ENCODE peak calls at places on chromosomes 4 and X, in ten cellular contexts. Z is left ventricle myocardium inferior; C is adrenal gland; R is Peyer's patch; M is body of pancreas; S is mammary epithelial cell; H is CD8-positive, alpha-beta T cell; U is keratinocyte; Y is neural progenitor cell; B is left lung. X is an unnamed sample.

GRCh38 chr4:170226288-170226687 is 136.5 kb upstream of the AADAT start:
- DNase-seq in C (no peak), R (no peak), M (no peak), Z (no peak), B (no peak), S (no peak), U (no peak), Y (no peak), H (no peak), X (no peak)

GRCh38 chrX:49001521-49002090 is 458 bp downstream of the GRIPAP1 start:
- DNase-seq in R (no peak), C (peak; percentile 21), Z (no peak), H (peak; percentile 25), Y (peak; percentile 62), S (peak; percentile 52), M (no peak), B (no peak), U (no peak), X (no peak)

GRCh38 chrX:9678215-9678980 is 87.2 kb downstream of the GPR143 start:
- DNase-seq in M (no peak), R (no peak), B (no peak), U (no peak), S (no peak), H (no peak), Z (no peak), Y (no peak), C (no peak), X (no peak)

GRCh38 chr4:58502839-58503238 is 1392.7 kb upstream of the IGFBP7 start:
- DNase-seq in S (no peak), M (no peak), B (no peak), Z (no peak), U (no peak), R (no peak), C (no peak), Y (no peak), H (no peak), X (no peak)

GRCh38 chrX:65607070-65607742 is 60.2 kb upstream of the MSN start:
- DNase-seq in H (no peak), M (no peak), Y (no peak), C (no peak), R (no peak), S (peak; percentile 71), Z (no peak), B (no peak), U (no peak), X (no peak)

GRCh38 chrX:50747471-50747900 is 66.5 kb downstream of the SHROOM4 start:
- DNase-seq in U (no peak), Y (peak; percentile 31), Z (no peak), H (no peak), R (no peak), C (peak; percentile 8), B (no peak), S (peak; percentile 8), M (no peak), X (no peak)

GRCh38 chrX:11193035-11193469 is 81.9 kb downstream of the HCCS start:
- DNase-seq in Z (no peak), Y (no peak), B (no peak), U (no peak), C (no peak), R (no peak), S (peak; percentile 5), H (no peak), M (no peak), X (no peak)

GRCh38 chr4:11355224-11355623 is 73.5 kb downstream of the HS3ST1 start:
- DNase-seq in S (no peak), R (no peak), C (no peak), M (no peak), H (no peak), U (no peak), Z (no peak), Y (no peak), B (no peak), X (no peak)

GRCh38 chr4:165058676-165059075 is 5.0 kb downstream of the TRIM75 start:
- DNase-seq in C (no peak), S (no peak), M (no peak), Y (no peak), B (no peak), Z (no peak), H (no peak), U (no peak), R (no peak), X (no peak)

GRCh38 chrX:3518870-3519269 is 172.4 kb upstream of the MXRA5 start:
- DNase-seq in C (peak; percentile 92), H (no peak), Z (peak; percentile 15), M (no peak), U (no peak), Y (no peak), R (no peak), B (no peak), S (peak; percentile 26), X (no peak)

GRCh38 chrX:2513120-2513664 is 12.4 kb upstream of the DHRSX start:
- DNase-seq in R (no peak), H (no peak), B (no peak), M (no peak), C (no peak), Z (no peak), Y (no peak), U (no peak), S (no peak), X (no peak)

GRCh38 chrX:2512501-2512900 is 11.7 kb upstream of the DHRSX start:
- DNase-seq in R (no peak), M (no peak), H (no peak), S (no peak), B (no peak), C (no peak), U (no peak), Y (no peak), Z (no peak), X (no peak)

GRCh38 chrX:2511326-2511725 is 10.6 kb upstream of the DHRSX start:
- DNase-seq in Z (no peak), S (no peak), H (no peak), B (no peak), R (no peak), U (no peak), Y (no peak), C (no peak), M (no peak), X (no peak)

GRCh38 chrX:2516612-2517011 is 15.8 kb upstream of the DHRSX start:
- DNase-seq in S (no peak), R (no peak), B (no peak), H (no peak), Y (no peak), U (no peak), Z (no peak), C (no peak), M (no peak), X (peak; percentile 51)

DNA sequence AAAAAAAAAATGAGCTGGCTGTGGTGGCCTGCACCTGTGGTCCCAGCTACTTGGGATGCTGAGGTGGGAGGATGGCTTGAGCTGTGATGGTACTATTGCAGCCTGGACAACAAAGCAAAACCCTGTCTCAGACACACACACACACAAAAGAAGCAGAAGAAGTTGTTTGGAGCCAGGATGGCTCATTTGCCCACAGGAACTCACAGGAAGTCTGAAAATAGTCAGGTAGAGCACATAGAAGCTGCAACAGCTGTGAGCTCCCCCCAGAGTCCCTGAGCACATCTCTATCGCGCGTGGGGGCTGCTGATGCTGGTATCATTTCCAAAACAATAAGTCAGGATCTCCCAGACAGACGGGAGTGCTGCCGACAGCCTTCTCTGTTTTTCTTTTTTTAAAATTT is 13.4 kb upstream of the DHRSX start:
- DNase-seq in S (no peak), R (no peak), U (no peak), Y (no peak), M (no peak), Z (no peak), C (no peak), B (no peak), H (no peak), X (no peak)
- TF ChIP-seq CTCF in S (no peak), R (no peak), U (no peak), Y (no peak), M (no peak), Z (no peak), C (no peak), B (no peak), H (no peak), X (peak; percentile 4)

GRCh38 chr4:80309301-80310004 is 26.1 kb upstream of the CFAP299 start:
- DNase-seq in Y (no peak), B (no peak), H (no peak), Z (no peak), U (peak; percentile 49), R (no peak), M (no peak), S (peak; percentile 81), C (no peak), X (no peak)
- H3K4me3 ChIP-seq in Y (no peak overlapping the region), B (no peak overlapping the region), H (no peak overlapping the region), Z (no peak overlapping the region), U (no peak overlapping the region), R (no peak overlapping the region), M (no peak overlapping the region), S (no peak overlapping the region), C (no peak overlapping the region), X (no peak overlapping the region)

DNA sequence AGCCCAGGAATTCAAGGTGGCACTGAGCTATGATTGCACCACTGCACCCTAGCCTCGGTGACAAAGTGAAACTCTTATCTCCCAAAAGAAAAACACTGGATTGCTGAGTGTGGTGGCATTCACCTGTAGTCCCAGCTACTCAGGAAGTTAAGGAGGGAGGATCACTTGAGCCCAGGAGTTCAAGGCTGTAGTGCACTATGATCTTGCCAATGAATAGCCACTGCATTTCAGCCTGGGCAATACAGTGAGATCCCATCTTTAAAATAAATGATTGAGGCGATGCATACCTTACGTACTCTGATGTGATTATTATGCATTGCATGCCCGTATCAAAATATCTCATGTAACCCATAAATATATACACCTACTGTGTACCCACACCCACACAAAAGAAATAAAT is 31.2 kb upstream of the LARP1B start:
- DNase-seq in U (no peak), B (no peak), M (no peak), S (no peak), R (no peak), Z (no peak), Y (no peak), C (no peak), H (no peak), X (no peak)
- H3K36me3 ChIP-seq in U (no peaks in the 10 kb centered on the region), B (no peaks in the 10 kb centered on the region), M (no peaks in the 10 kb centered on the region), S (peaks cover 4% of the 10 kb centered on the region), R (no peaks in the 10 kb centered on the region), Z (peaks cover 73% of the 10 kb centered on the region), Y (peaks cover 10% of the 10 kb centered on the region), C (peaks cover 16% of the 10 kb centered on the region), H (peaks cover 11% of the 10 kb centered on the region), X (peaks cover 2% of the 10 kb centered on the region)

GRCh38 chr4:66777097-66777496 is 768.2 kb downstream of the CENPC start:
- DNase-seq in C (no peak), R (no peak), Y (no peak), M (no peak), S (no peak), H (no peak), U (no peak), Z (no peak), B (no peak), X (no peak)
- TF ChIP-seq CTCF in C (no peak), R (no peak), Y (no peak), M (no peak), S (no peak), H (no peak), U (no peak), Z (no peak), B (no peak), X (no peak)

DNA sequence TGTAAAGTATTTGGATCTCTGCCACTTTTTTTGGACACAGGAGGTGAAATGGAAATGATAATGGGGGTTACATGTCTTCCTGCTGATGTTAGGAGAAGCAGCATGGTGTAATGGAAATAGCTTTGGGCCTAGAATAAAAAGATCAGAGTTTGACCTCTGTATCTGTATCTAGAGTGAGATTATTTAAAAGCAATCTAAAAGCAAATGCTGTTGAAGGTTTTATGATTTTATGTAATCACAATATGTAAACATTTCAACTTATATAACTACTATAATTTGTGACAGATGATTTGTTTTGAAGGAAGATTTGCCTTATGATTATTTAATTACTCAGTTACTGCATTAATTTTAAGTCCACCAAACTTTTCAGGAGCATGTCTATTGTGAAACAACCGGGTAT is 3.4 kb downstream of the COL4A5 start:
- DNase-seq in B (no peak), M (no peak), Y (no peak), S (no peak), R (no peak), H (no peak), Z (no peak), C (no peak), U (no peak), X (no peak)
- H3K4me3 ChIP-seq in B (no peak overlapping the region), M (no peak overlapping the region), Y (peak overlapping the region; percentile 84), S (peak overlapping the region; percentile 67), R (no peak overlapping the region), H (no peak overlapping the region), Z (peak overlapping the region; percentile 68), C (no peak overlapping the region), U (no peak overlapping the region), X (no peak overlapping the region)